ENCODE peak calls at places on chromosomes 7 and 10, in nine cellular contexts. S, J, G, W, C, E, Q, Z and N are unnamed samples.

GRCh38 chr7:36794689-36795088 is 70.4 kb upstream of the AOAH start:
- DNase-seq in S (no peak), J (no peak), G (no peak), W (no peak), C (no peak), E (no peak), Q (no peak), Z (no peak), N (no peak)

GRCh38 chr7:81687062-81687461 is 82.8 kb downstream of the HGF start:
- DNase-seq in S (no peak), J (no peak), G (no peak), W (no peak), C (no peak), E (no peak), Q (no peak), Z (no peak), N (no peak)

GRCh38 chr10:121536271-121536918 is 61.8 kb downstream of the FGFR2 start:
- DNase-seq in S (no peak), J (no peak), G (no peak), W (no peak), C (no peak), E (peak; percentile 50), Q (no peak), Z (no peak), N (no peak)

GRCh38 chr10:20688797-20689544 is 208.1 kb downstream of the NEBL start:
- DNase-seq in S (no peak), J (no peak), G (no peak), W (no peak), C (no peak), E (no peak), Q (no peak), Z (no peak), N (no peak)

GRCh38 chr10:84314269-84314668 is 14.1 kb upstream of the CCSER2 start:
- DNase-seq in S (no peak), J (no peak), G (no peak), W (no peak), C (no peak), E (no peak), Q (no peak), Z (no peak), N (no peak)

GRCh38 chr7:2015251-2015871 is 217.4 kb downstream of the MAD1L1 start:
- DNase-seq in S (no peak), J (peak; percentile 44), G (peak; percentile 58), W (no peak), C (peak; percentile 10), E (no peak), Q (no peak), Z (peak; percentile 44), N (no peak)

GRCh38 chr7:134623193-134623592 is 23.5 kb upstream of the BPGM start:
- DNase-seq in S (no peak), J (no peak), G (no peak), W (no peak), C (no peak), E (no peak), Q (no peak), Z (no peak), N (no peak)

GRCh38 chr7:93964262-93964661 is 39.9 kb downstream of the BET1 start:
- DNase-seq in S (no peak), J (no peak), G (no peak), W (no peak), C (no peak), E (no peak), Q (no peak), Z (no peak), N (no peak)

GRCh38 chr10:124465777-124466488 is 4.3 kb downstream of the LHPP start:
- DNase-seq in S (no peak), J (no peak), G (no peak), W (no peak), C (no peak), E (no peak), Q (no peak), Z (no peak), N (no peak)

GRCh38 chr10:124465003-124465776 is 3.6 kb downstream of the LHPP start:
- DNase-seq in S (no peak), J (no peak), G (no peak), W (no peak), C (no peak), E (no peak), Q (no peak), Z (no peak), N (no peak)

GRCh38 chr10:124468624-124469023 is 7.0 kb downstream of the LHPP start:
- DNase-seq in S (no peak), J (no peak), G (no peak), W (no peak), C (no peak), E (no peak), Q (no peak), Z (no peak), N (no peak)

GRCh38 chr10:124469956-124470484 is 8.4 kb downstream of the LHPP start:
- DNase-seq in S (no peak), J (no peak), G (no peak), W (no peak), C (no peak), E (no peak), Q (no peak), Z (no peak), N (no peak)

DNA sequence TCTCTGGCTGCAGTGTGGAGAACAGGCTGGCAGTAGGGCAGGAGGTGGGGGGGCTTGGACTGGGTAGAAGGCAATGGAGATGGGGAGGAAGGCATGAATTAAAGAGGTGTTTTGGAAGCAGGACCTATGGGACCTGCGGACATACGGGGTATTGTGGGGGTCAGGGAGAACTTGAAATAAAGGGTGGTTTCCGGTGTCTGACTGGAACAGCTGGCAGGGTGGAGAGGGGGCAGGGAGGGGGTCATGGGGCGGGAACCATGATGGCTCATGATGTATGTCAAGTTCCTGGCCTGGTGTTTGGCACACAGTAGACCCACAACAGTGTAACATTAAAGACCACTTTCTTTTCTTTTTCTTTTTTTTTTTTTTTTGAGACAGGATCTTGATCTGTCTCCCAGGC is 5.5 kb downstream of the LHPP start:
- DNase-seq in S (no peak), J (no peak), G (no peak), W (no peak), C (no peak), E (no peak), Q (no peak), Z (no peak), N (no peak)
- H3K27ac ChIP-seq in S (no peak overlapping the region), J (no peak overlapping the region), G (no peak overlapping the region), W (no peak overlapping the region), C (no peak overlapping the region), E (no peak overlapping the region), Q (no peak overlapping the region), Z (no peak overlapping the region), N (no peak overlapping the region)

DNA sequence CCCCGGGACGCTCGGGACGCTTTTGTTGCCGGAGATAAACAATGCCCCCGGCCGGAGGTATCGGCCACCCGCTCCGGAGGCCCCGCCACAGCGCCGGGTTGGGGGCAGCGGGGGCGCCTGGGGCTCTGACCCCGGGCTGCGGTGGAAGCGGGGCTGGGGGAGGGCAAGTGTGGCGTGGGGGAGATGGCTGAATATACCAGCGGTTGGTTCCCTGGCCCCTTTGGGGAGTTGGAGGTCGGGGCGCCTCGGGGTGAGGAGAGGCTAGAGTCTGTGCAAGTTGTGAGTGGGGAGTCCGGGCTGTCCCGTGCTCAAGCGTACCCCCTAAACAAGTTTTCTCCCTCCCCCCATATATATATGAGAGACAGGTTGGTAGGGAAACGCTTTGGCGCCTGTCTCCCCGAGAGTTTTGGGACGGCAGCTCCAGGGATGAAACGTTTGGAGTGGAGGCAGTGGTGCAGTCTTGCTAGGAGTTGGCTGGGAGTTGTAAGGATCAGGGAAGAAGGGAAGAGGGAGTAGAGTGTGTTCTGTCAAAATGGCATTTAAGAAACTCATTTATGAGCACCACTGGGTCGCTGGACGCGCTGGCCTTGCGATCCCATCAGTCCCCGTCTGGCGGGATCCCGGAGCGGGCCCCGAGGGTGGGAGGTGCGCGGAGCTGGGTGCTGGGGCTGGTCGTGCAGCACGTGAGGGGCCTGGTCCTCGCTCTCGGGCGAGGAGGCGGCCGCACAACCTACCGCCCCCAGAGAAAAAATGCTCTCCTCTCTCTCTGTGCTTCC is 967 bp downstream of the TET1 start:
- DNase-seq in S (no peak), J (peak; percentile 67), G (no peak), W (peak; percentile 77), C (peak; percentile 25), E (peak; percentile 34), Q (no peak), Z (peak; percentile 64), N (no peak)
- H3K27ac ChIP-seq in S (peak overlapping the region; percentile 74), J (peak overlapping the region; percentile 60), G (peak overlapping the region; percentile 33), W (peak overlapping the region; percentile 81), C (no peak overlapping the region), E (peak overlapping the region; percentile 50), Q (no peak overlapping the region), Z (no peak overlapping the region), N (no peak overlapping the region)

DNA sequence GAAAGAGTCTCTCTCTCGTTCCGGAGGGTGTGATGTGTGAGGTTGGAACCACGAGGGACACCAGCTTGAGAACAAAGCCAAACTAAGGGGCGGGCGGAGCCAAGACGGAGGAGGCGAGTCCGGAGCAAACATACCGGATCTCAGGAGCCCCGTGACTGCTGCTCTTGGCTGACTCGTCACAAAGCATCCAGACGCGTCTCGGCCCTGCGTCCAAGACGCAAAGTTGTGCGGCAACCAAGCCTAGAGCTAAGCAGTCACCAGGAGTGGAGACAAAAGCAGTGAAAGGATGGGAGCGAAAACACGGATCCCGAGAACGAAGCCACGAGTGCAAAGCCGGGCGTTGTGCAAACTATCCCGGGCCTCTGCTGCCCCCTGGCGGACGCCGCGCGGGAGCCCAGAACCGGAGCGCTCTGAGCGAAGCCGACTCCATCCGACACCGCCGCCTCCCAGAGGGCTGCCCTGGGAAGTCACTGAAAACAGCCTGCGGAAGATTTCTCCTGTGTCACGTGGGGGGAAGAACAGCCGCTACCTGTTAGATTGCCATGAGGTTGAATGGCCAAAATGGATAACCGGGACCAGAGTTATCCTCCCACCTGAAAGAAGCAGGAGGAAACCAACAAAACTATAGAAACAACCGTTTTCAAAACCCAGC is 46.4 kb upstream of the TMEM72 start:
- DNase-seq in S (peak; percentile 56), J (peak; percentile 94), G (peak; percentile 92), W (peak; percentile 91), C (peak; percentile 95), E (peak; percentile 81), Q (peak; percentile 88), Z (peak; percentile 97), N (peak; percentile 93)
- H3K27ac ChIP-seq in S (peak overlapping the region; percentile 55), J (peak overlapping the region; percentile 57), G (peak overlapping the region; percentile 81), W (no peak overlapping the region), C (peak overlapping the region; percentile 75), E (peak overlapping the region; percentile 57), Q (peak overlapping the region; percentile 74), Z (peak overlapping the region; percentile 21), N (no peak overlapping the region)

GRCh38 chr7:156898938-156899337 is 6.0 kb upstream of the LMBR1 start:
- DNase-seq in S (no peak), J (no peak), G (no peak), W (no peak), C (no peak), E (no peak), Q (no peak), Z (no peak), N (no peak)

GRCh38 chr7:156892821-156893706 is at the start of gene LMBR1:
- DNase-seq in S (peak; percentile 80), J (peak; percentile 97), G (peak; percentile 96), W (peak; percentile 96), C (peak; percentile 96), E (peak; percentile 88), Q (peak; percentile 88), Z (peak; percentile 98), N (peak; percentile 87)

GRCh38 chr7:156895024-156895780 is 2.2 kb upstream of the LMBR1 start:
- DNase-seq in S (no peak), J (no peak), G (no peak), W (no peak), C (no peak), E (no peak), Q (no peak), Z (no peak), N (no peak)

GRCh38 chr7:156897673-156898072 is 4.7 kb upstream of the LMBR1 start:
- DNase-seq in S (no peak), J (no peak), G (no peak), W (no peak), C (no peak), E (peak; percentile 68), Q (no peak), Z (no peak), N (no peak)

GRCh38 chr7:156896388-156897022 is 3.5 kb upstream of the LMBR1 start:
- DNase-seq in S (no peak), J (no peak), G (no peak), W (no peak), C (no peak), E (no peak), Q (no peak), Z (no peak), N (no peak)
- H3K27ac ChIP-seq in S (no peak overlapping the region), J (no peak overlapping the region), G (no peak overlapping the region), W (no peak overlapping the region), C (no peak overlapping the region), E (no peak overlapping the region), Q (no peak overlapping the region), Z (no peak overlapping the region), N (no peak overlapping the region)